ENCODE peak calls at places on chromosomes 11 and 22, in eight cellular contexts. One of them, this sample, is unnamed.

GRCh38 chr11:19311306-19312030 is 70.7 kb upstream of the E2F8 start:
- DNase-seq in cardiac muscle cell: peak
- DNase-seq in CD4-positive, alpha-beta memory T cell: peak
- DNase-seq in MM.1S: peak
- DNase-seq in mesendoderm: peak
- DNase-seq in heart right ventricle: peak
- DNase-seq in body of pancreas: peak
- DNase-seq in PC-3: peak
- DNase-seq in this sample: peak

GRCh38 chr11:19374189-19374588 is 133.4 kb upstream of the E2F8 start:
- DNase-seq in cardiac muscle cell: peak
- DNase-seq in mesendoderm: no peak
- DNase-seq in heart right ventricle: no peak
- DNase-seq in PC-3: peak
- DNase-seq in body of pancreas: no peak
- DNase-seq in MM.1S: no peak
- DNase-seq in CD4-positive, alpha-beta memory T cell: no peak
- DNase-seq in this sample: peak

GRCh38 chr11:31720225-31720624 is 90.9 kb downstream of the PAX6 start:
- DNase-seq in heart right ventricle: no peak
- DNase-seq in mesendoderm: no peak
- DNase-seq in PC-3: no peak
- DNase-seq in body of pancreas: no peak
- DNase-seq in MM.1S: no peak
- DNase-seq in CD4-positive, alpha-beta memory T cell: no peak
- DNase-seq in cardiac muscle cell: no peak
- DNase-seq in this sample: no peak

GRCh38 chr22:44661659-44662569 is 40.1 kb upstream of the PRR5 start:
- DNase-seq in cardiac muscle cell: no peak
- DNase-seq in heart right ventricle: no peak
- DNase-seq in mesendoderm: no peak
- DNase-seq in PC-3: no peak
- DNase-seq in body of pancreas: no peak
- DNase-seq in CD4-positive, alpha-beta memory T cell: no peak
- DNase-seq in MM.1S: no peak
- DNase-seq in this sample: no peak

GRCh38 chr11:3104051-3104714 is 47.0 kb upstream of the CARS1 start:
- DNase-seq in mesendoderm: no peak
- DNase-seq in MM.1S: no peak
- DNase-seq in body of pancreas: no peak
- DNase-seq in heart right ventricle: no peak
- DNase-seq in CD4-positive, alpha-beta memory T cell: no peak
- DNase-seq in PC-3: no peak
- DNase-seq in cardiac muscle cell: no peak
- DNase-seq in this sample: no peak

GRCh38 chr11:35605691-35606090 is 12.6 kb upstream of the FJX1 start:
- DNase-seq in mesendoderm: no peak
- DNase-seq in body of pancreas: peak
- DNase-seq in cardiac muscle cell: peak
- DNase-seq in CD4-positive, alpha-beta memory T cell: no peak
- DNase-seq in heart right ventricle: peak
- DNase-seq in PC-3: no peak
- DNase-seq in MM.1S: no peak
- DNase-seq in this sample: no peak

GRCh38 chr11:44036811-44037657 is 10.7 kb upstream of the ACCSL start:
- DNase-seq in body of pancreas: peak
- DNase-seq in cardiac muscle cell: peak
- DNase-seq in PC-3: peak
- DNase-seq in CD4-positive, alpha-beta memory T cell: peak
- DNase-seq in mesendoderm: peak
- DNase-seq in heart right ventricle: peak
- DNase-seq in MM.1S: peak
- DNase-seq in this sample: peak

GRCh38 chr22:20430641-20431519 is 6.7 kb downstream of the SCARF2 start:
- DNase-seq in MM.1S: no peak
- DNase-seq in PC-3: peak
- DNase-seq in mesendoderm: peak
- DNase-seq in cardiac muscle cell: no peak
- DNase-seq in heart right ventricle: peak
- DNase-seq in CD4-positive, alpha-beta memory T cell: peak
- DNase-seq in body of pancreas: peak
- DNase-seq in this sample: no peak

GRCh38 chr11:75775056-75775455 is 6.5 kb downstream of the DGAT2 start:
- DNase-seq in heart right ventricle: no peak
- DNase-seq in MM.1S: no peak
- DNase-seq in body of pancreas: no peak
- DNase-seq in mesendoderm: no peak
- DNase-seq in cardiac muscle cell: no peak
- DNase-seq in CD4-positive, alpha-beta memory T cell: no peak
- DNase-seq in PC-3: no peak
- DNase-seq in this sample: no peak

GRCh38 chr22:39703890-39704658 is 133.5 kb downstream of the CACNA1I start:
- DNase-seq in mesendoderm: no peak
- DNase-seq in body of pancreas: peak
- DNase-seq in cardiac muscle cell: peak
- DNase-seq in heart right ventricle: peak
- DNase-seq in PC-3: no peak
- DNase-seq in MM.1S: no peak
- DNase-seq in CD4-positive, alpha-beta memory T cell: no peak
- DNase-seq in this sample: no peak

GRCh38 chr22:36368359-36368983 is 19.3 kb downstream of the MYH9 start:
- DNase-seq in PC-3: peak
- DNase-seq in CD4-positive, alpha-beta memory T cell: no peak
- DNase-seq in cardiac muscle cell: peak
- DNase-seq in MM.1S: no peak
- DNase-seq in heart right ventricle: no peak
- DNase-seq in mesendoderm: peak
- DNase-seq in body of pancreas: no peak
- DNase-seq in this sample: no peak

GRCh38 chr11:32154275-32154674 is 63.4 kb downstream of the RCN1 start:
- DNase-seq in CD4-positive, alpha-beta memory T cell: no peak
- DNase-seq in heart right ventricle: no peak
- DNase-seq in PC-3: peak
- DNase-seq in mesendoderm: peak
- DNase-seq in body of pancreas: no peak
- DNase-seq in MM.1S: no peak
- DNase-seq in cardiac muscle cell: peak
- DNase-seq in this sample: peak

DNA sequence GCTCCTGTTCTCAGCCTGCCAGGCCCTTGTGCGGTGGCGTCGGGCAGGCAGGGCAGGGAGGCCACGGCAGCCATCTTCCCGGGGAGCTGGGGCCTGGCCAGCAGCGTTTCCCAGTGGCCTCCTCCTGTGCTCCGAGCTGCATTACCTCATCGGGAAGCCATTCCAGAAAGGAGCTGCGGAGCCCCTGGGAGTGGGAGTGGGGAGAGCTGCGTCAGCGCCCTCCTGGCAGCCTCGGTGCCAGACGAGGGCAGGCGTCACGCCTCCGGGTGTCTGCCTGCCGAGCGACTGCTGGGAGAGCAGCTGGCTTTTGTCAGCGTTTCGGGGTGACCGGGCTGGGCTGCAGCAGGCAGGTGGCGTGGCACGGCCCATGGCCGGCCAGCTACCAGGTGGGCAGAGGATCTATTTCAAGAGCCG is 30.9 kb upstream of the WNT7B start:
- DNase-seq in mesendoderm: peak
- DNase-seq in cardiac muscle cell: peak
- DNase-seq in PC-3: no peak
- DNase-seq in body of pancreas: peak
- DNase-seq in CD4-positive, alpha-beta memory T cell: no peak
- DNase-seq in MM.1S: no peak
- DNase-seq in heart right ventricle: peak
- DNase-seq in this sample: peak
- H3K27ac ChIP-seq in mesendoderm: no peak
- H3K27ac ChIP-seq in cardiac muscle cell: no peak
- H3K27ac ChIP-seq in PC-3: peak
- H3K27ac ChIP-seq in body of pancreas: peak
- H3K27ac ChIP-seq in CD4-positive, alpha-beta memory T cell: no peak
- H3K27ac ChIP-seq in MM.1S: no peak
- H3K27ac ChIP-seq in heart right ventricle: peak
- H3K27ac ChIP-seq in this sample: peak

DNA sequence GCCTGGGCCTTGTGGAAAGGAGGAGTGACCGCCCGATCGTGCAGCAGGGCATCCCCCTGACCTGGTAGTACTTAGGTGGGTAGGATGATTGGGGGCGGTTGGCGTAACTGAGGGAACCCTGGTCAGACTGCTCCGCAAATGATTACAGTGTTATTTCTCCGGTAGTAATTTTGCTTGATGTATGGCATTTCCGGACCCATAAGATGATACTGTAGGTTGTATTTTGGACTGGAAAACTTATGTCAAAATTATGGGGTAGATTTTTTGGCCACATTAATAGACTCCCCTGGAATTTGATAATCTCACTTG is 811 bp downstream of the MTMR3 start:
- DNase-seq in body of pancreas: no peak
- DNase-seq in CD4-positive, alpha-beta memory T cell: no peak
- DNase-seq in cardiac muscle cell: no peak
- DNase-seq in PC-3: no peak
- DNase-seq in heart right ventricle: no peak
- DNase-seq in MM.1S: no peak
- DNase-seq in mesendoderm: no peak
- DNase-seq in this sample: peak
- H3K27ac ChIP-seq in body of pancreas: peak
- H3K27ac ChIP-seq in CD4-positive, alpha-beta memory T cell: peak
- H3K27ac ChIP-seq in cardiac muscle cell: peak
- H3K27ac ChIP-seq in PC-3: no peak
- H3K27ac ChIP-seq in heart right ventricle: peak
- H3K27ac ChIP-seq in MM.1S: no peak
- H3K27ac ChIP-seq in mesendoderm: peak
- H3K27ac ChIP-seq in this sample: peak

DNA sequence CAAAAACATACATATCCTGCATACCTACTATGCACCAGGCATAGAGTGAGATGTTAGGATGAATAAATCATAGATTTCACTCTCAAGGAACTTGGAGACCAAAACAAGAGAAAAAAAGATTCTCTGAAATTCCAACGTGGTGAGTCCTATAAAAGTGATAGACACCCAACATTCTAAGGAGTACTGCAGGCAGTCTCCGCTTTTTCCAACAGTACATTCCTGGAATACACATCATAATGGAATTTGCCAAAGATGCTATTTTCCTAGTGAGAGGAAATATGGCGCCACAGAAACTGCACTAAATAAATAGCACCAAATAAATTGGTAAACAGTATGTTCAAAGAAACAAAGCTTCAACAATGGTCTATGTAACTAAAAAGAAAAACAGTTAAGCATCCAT is 6.0 kb downstream of the TMEM123 start:
- DNase-seq in PC-3: peak
- DNase-seq in MM.1S: no peak
- DNase-seq in CD4-positive, alpha-beta memory T cell: no peak
- DNase-seq in body of pancreas: no peak
- DNase-seq in cardiac muscle cell: peak
- DNase-seq in heart right ventricle: no peak
- DNase-seq in mesendoderm: peak
- DNase-seq in this sample: peak
- H3K27ac ChIP-seq in PC-3: no peak
- H3K27ac ChIP-seq in MM.1S: peak
- H3K27ac ChIP-seq in CD4-positive, alpha-beta memory T cell: no peak
- H3K27ac ChIP-seq in body of pancreas: no peak
- H3K27ac ChIP-seq in cardiac muscle cell: no peak
- H3K27ac ChIP-seq in heart right ventricle: no peak
- H3K27ac ChIP-seq in mesendoderm: no peak
- H3K27ac ChIP-seq in this sample: peak

GRCh38 chr11:126336646-126337045 is 18.8 kb upstream of the ST3GAL4 start:
- DNase-seq in CD4-positive, alpha-beta memory T cell: no peak
- DNase-seq in heart right ventricle: no peak
- DNase-seq in mesendoderm: peak
- DNase-seq in MM.1S: no peak
- DNase-seq in cardiac muscle cell: peak
- DNase-seq in PC-3: no peak
- DNase-seq in body of pancreas: no peak
- DNase-seq in this sample: no peak
- H3K27ac ChIP-seq in CD4-positive, alpha-beta memory T cell: no peak
- H3K27ac ChIP-seq in heart right ventricle: peak
- H3K27ac ChIP-seq in mesendoderm: no peak
- H3K27ac ChIP-seq in MM.1S: no peak
- H3K27ac ChIP-seq in cardiac muscle cell: peak
- H3K27ac ChIP-seq in PC-3: no peak
- H3K27ac ChIP-seq in body of pancreas: no peak
- H3K27ac ChIP-seq in this sample: no peak

GRCh38 chr22:27853404-27853803 is 51.8 kb upstream of the MN1 start:
- DNase-seq in CD4-positive, alpha-beta memory T cell: no peak
- DNase-seq in PC-3: no peak
- DNase-seq in heart right ventricle: no peak
- DNase-seq in MM.1S: no peak
- DNase-seq in cardiac muscle cell: peak
- DNase-seq in body of pancreas: no peak
- DNase-seq in mesendoderm: no peak
- DNase-seq in this sample: no peak
- H3K27ac ChIP-seq in CD4-positive, alpha-beta memory T cell: no peak
- H3K27ac ChIP-seq in PC-3: no peak
- H3K27ac ChIP-seq in heart right ventricle: no peak
- H3K27ac ChIP-seq in MM.1S: no peak
- H3K27ac ChIP-seq in cardiac muscle cell: no peak
- H3K27ac ChIP-seq in body of pancreas: no peak
- H3K27ac ChIP-seq in mesendoderm: no peak
- H3K27ac ChIP-seq in this sample: no peak

This sample was measured in brain microvascular endothelial cell.